ENCODE peak calls at places on chromosomes 4 and X, in four cellular contexts. X is ovary, D is H1, C is uterus. J is an unnamed sample.

GRCh38 chr4:10121568-10122097 is 5.0 kb upstream of the WDR1 start:
- DNase-seq in X (no peak), C (no peak), D (no peak), J (no peak)

GRCh38 chr4:8592366-8593267 is at the start of gene CPZ:
- DNase-seq in X (peak; percentile 83), D (peak; percentile 85), C (peak; percentile 39), J (no peak)

GRCh38 chrX:137195991-137196390 is 162.2 kb upstream of the GPR101 start:
- DNase-seq in C (no peak), D (no peak), X (no peak), J (no peak)

GRCh38 chr4:183204793-183205192 is 105.7 kb downstream of the WWC2 start:
- DNase-seq in X (no peak), D (no peak), C (no peak), J (no peak)

GRCh38 chr4:185723619-185724150 is 88.3 kb downstream of the SORBS2 start:
- DNase-seq in X (no peak), D (no peak), C (no peak), J (no peak)

GRCh38 chr4:152464030-152464823 is 71.7 kb downstream of the FBXW7 start:
- DNase-seq in X (no peak), D (no peak), C (no peak), J (no peak)

GRCh38 chr4:120266602-120267001 is 200.0 kb upstream of the MAD2L1 start:
- DNase-seq in X (no peak), C (no peak), D (no peak), J (no peak)

GRCh38 chrX:124555036-124555595 is 208.8 kb downstream of the SH2D1A start:
- DNase-seq in X (no peak), D (no peak), C (no peak), J (no peak)

GRCh38 chr4:54941994-54942552 is 183.3 kb downstream of the KDR start:
- DNase-seq in C (no peak), X (no peak), D (no peak), J (no peak)

GRCh38 chrX:66638591-66639500 is at the start of gene EDA2R:
- DNase-seq in C (peak; percentile 51), D (peak; percentile 47), X (peak; percentile 49), J (no peak)

GRCh38 chrX:19857131-19857530 is 30.3 kb downstream of the SH3KBP1 start:
- DNase-seq in D (no peak), X (no peak), C (no peak), J (no peak)
- TF ChIP-seq CTCF in D (no peak), X (no peak), C (no peak), J (no peak)

DNA sequence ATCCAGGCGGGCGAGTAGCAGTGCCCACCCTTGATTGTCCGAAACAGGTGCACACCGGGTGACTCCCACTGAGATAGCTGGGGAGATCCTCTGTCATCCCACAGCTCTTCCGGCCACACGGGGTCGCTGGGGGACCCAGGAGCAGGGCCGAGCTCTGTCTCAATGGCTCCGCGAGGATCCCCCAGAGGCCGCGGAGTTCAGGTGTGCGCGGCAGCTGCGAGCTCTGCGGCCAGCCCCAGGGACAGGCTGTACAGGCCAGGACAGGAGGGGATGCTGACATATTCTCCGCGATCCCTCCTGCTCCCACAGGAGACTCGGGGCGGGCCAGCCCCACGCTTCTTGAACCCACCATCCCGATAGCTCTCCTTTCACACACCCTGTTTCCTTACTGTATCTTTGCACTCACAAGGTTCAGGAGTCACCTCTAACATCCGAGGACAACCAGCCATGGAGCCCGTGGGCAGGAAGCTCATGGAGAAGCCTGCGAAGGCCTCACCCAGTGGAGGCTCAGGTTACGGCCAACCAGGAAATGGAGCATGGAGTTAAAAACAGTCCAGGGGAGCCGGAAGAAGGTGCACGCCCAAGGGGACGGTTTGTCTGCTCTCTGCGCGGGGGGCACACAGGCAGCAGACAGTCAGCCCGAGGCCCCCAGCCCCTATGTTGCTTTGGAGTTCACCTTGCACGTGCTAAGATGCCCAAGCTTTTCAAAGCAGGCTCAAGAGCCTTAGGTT is 77.9 kb upstream of the AMELX start:
- DNase-seq in X (no peak), C (no peak), D (peak; percentile 50), J (no peak)
- TF ChIP-seq CTCF in X (no peak), C (no peak), D (peak; percentile 34), J (no peak)

GRCh38 chrX:50680990-50681389 is 133.0 kb downstream of the SHROOM4 start:
- DNase-seq in D (peak; percentile 48), C (no peak), X (no peak), J (peak; percentile 5)
- TF ChIP-seq CTCF in D (no peak), C (no peak), X (no peak), J (no peak)

DNA sequence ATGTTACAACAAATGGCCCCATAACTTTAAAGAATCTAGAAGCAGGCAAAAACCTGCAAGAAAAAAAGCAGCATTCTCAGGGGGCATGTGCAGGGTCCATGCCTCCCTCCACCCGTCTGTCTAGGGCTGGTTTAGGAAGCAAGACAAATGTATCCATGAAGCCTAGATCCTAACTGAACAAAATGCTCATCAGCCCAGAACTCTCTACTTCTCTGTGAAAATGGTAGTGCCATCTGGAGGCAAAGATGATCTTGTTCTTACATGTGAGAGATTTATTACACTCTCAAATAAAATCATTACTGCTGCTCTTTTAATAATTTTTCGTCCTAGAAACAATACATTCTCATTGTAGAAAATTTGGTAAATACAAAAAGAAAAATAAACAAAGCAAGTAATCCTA is 26.7 kb downstream of the NR3C2 start:
- DNase-seq in D (no peak), X (no peak), C (no peak), J (no peak)
- TF ChIP-seq CTCF in D (no peak), X (no peak), C (no peak), J (no peak)

GRCh38 chrX:97446298-97446882 is 562.7 kb downstream of the RPA4 start:
- DNase-seq in C (no peak), D (no peak), X (no peak), J (no peak)
- TF ChIP-seq CTCF in C (no peak), D (no peak), X (no peak), J (no peak)

GRCh38 chr4:47913858-47914218 is 545 bp downstream of the NFXL1 start:
- DNase-seq in X (peak; percentile 41), C (peak; percentile 35), D (peak; percentile 73), J (peak; percentile 33)
- TF ChIP-seq CTCF in X (no peak), C (no peak), D (no peak), J (no peak)